ENCODE peak calls at places on chromosomes 2 and 18, in eight cellular contexts. R is body of pancreas; W is CD8-positive, alpha-beta memory T cell; V is uterus; M is HCT116; J is right atrium auricular region; E is astrocyte; X is cardiac muscle cell. T is an unnamed sample.
A peak's percentile ranks its signal among the peaks of the same experiment; 100 is the strongest.

GRCh38 chr2:209431701-209432100 is 7.9 kb downstream of the MAP2 start:
- DNase-seq in R (no peak), W (no peak), V (no peak), M (no peak), J (no peak), E (peak; percentile 80), X (no peak), T (no peak)

GRCh38 chr2:197890160-197890559 is 85.8 kb downstream of the PLCL1 start:
- DNase-seq in R (no peak), W (no peak), V (no peak), M (no peak), J (no peak), E (no peak), X (peak; percentile 39), T (no peak)

GRCh38 chr2:33015421-33016142 is 68.8 kb downstream of the LTBP1 start:
- DNase-seq in R (peak; percentile 55), W (no peak), V (no peak), M (no peak), J (no peak), E (peak; percentile 60), X (peak; percentile 65), T (no peak)

GRCh38 chr2:98334439-98335078 is 11.7 kb upstream of the CNGA3 start:
- DNase-seq in R (no peak), W (no peak), V (no peak), M (no peak), J (no peak), E (peak; percentile 92), X (no peak), T (no peak)

GRCh38 chr2:96259497-96259921 is 6.3 kb downstream of the TMEM127 start:
- DNase-seq in R (peak; percentile 86), W (no peak), V (no peak), M (no peak), J (no peak), E (no peak), X (no peak), T (no peak)

GRCh38 chr18:24200899-24201298 is 62.0 kb downstream of the CABYR start:
- DNase-seq in R (no peak), W (no peak), V (no peak), M (no peak), J (no peak), E (no peak), X (no peak), T (no peak)

GRCh38 chr2:151619337-151619989 is 114.8 kb downstream of the NEB start:
- DNase-seq in R (no peak), W (no peak), V (no peak), M (no peak), J (no peak), E (peak; percentile 34), X (no peak), T (no peak)

GRCh38 chr2:54083440-54083839 is 32.0 kb upstream of the ACYP2 start:
- DNase-seq in R (no peak), W (no peak), V (no peak), M (no peak), J (no peak), E (no peak), X (no peak), T (no peak)

GRCh38 chr2:168641636-168642035 is 160.8 kb upstream of the NOSTRIN start:
- DNase-seq in R (no peak), W (no peak), V (no peak), M (no peak), J (no peak), E (no peak), X (no peak), T (no peak)

GRCh38 chr2:207660994-207661393 is 35.8 kb upstream of the METTL21A start:
- DNase-seq in R (no peak), W (no peak), V (no peak), M (no peak), J (no peak), E (no peak), X (no peak), T (no peak)

GRCh38 chr2:235319095-235319494 is 174.7 kb upstream of the AGAP1 start:
- DNase-seq in R (no peak), W (no peak), V (no peak), M (no peak), J (no peak), E (no peak), X (no peak), T (no peak)

GRCh38 chr2:235311044-235311443 is 182.8 kb upstream of the AGAP1 start:
- DNase-seq in R (no peak), W (no peak), V (no peak), M (no peak), J (no peak), E (no peak), X (no peak), T (no peak)

GRCh38 chr2:235312571-235312970 is 181.3 kb upstream of the AGAP1 start:
- DNase-seq in R (no peak), W (no peak), V (no peak), M (no peak), J (no peak), E (no peak), X (no peak), T (no peak)

GRCh38 chr2:235320341-235320740 is 173.5 kb upstream of the AGAP1 start:
- DNase-seq in R (no peak), W (no peak), V (no peak), M (peak; percentile 40), J (no peak), E (no peak), X (no peak), T (no peak)

DNA sequence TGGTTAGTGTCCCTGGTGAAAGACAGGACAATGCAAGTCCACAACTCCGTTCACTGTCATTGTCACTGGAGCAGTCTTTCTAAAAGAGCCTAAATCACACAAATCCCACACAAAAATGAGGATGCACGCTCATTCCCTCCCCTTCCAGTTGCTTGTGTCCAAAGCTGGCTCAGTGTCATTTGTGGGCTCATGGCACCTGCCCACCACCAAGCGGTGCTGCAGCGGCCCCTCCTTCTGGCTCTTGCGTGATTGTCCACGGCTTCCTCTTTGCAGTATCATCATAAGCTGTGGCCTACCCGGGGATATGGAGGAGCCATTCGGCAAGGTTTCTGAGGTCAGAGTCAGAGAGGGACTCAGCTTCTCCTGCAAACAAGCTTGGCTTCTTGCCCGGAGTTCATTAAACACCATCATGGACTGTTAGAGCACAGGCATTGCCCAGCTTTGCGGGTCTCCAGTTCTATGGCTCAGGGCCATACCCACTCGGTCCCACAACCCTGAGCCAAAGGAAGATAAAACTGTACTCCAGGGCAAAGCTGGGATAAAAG is 179.4 kb upstream of the AGAP1 start:
- DNase-seq in R (no peak), W (no peak), V (no peak), M (no peak), J (no peak), E (peak; percentile 4), X (no peak), T (no peak)
- H3K4me3 ChIP-seq in R (no peak overlapping the region), W (no peak overlapping the region), V (no peak overlapping the region), M (no peak overlapping the region), J (no peak overlapping the region), E (no peak overlapping the region), X (no peak overlapping the region), T (no peak overlapping the region)

DNA sequence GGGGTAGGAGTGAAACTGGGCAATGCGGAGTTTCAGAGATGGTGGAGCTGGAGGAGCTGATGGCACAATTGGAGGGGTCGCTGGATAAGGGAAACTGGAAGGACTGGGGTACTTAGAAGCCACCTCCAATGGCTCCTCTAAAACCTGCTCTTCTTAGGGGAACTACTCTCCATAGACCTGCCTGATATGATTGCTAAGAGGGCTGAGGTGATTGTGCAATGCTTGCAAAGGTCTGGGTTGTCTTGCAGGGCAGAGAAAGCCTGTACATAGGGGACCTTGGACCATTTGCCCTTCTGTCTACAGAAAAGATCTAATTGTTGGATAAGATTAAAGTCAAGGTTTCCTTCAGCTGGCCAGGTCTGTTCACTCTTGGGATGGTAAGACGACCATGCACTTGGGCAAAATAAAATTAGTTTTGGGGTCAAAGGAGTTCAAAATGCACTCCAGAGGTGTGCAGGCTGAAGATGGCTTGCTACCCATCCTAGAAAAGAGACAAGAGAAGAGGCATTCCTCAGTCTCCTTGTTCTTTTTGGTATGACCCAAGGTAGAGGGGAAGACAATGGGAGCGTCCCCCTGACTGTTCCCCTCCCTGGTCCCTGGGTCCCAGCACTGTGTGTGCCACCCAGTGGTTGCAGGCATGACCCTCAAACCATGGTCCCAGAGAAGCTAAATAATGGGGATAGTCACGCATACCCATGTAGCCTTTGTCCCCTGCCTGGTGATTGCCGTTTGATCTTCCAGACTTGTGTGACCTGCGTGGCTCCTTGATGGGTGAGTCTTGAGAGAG is 41.1 kb downstream of the STK17B start:
- DNase-seq in R (no peak), W (no peak), V (no peak), M (no peak), J (no peak), E (no peak), X (no peak), T (no peak)
- H3K9me3 ChIP-seq in R (peaks cover 44% of the 10 kb centered on the region), W (peaks cover 31% of the 10 kb centered on the region), V (no peaks in the 10 kb centered on the region), M (no peaks in the 10 kb centered on the region), J (peaks cover 15% of the 10 kb centered on the region), E (peaks cover 27% of the 10 kb centered on the region), X (no peaks in the 10 kb centered on the region), T (peaks cover 14% of the 10 kb centered on the region)

DNA sequence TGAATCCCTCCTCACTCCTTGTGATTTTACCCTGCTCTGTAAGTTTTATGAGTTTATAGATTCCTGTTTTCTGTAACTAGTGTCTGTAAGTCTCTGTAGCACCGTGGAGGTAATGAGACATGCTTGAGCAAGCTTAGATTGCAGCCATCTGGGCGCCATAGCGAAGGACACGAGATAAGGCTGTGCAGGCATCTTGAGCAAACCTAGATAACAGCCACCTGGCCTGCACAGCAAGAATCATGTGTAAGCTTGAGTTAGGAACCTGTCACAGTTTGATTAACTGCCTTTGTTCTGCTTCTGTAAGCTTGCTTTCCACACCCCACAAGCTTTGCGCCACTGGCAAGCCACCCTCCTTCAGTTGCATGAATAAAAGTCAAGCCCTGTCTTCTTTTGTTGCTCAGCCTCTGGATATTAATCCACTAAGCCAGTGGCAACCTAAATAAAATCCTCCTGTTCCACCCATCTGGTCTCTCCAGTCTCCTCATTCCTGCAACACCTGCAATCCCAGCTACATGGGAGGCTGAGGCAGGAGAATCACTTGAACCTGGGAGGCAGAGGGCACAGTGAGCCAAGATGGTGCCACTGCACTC is 270.6 kb upstream of the RGPD4 start:
- DNase-seq in R (no peak), W (no peak), V (no peak), M (no peak), J (no peak), E (no peak), X (no peak), T (no peak)
- H3K36me3 ChIP-seq in R (no peaks in the 10 kb centered on the region), W (no peaks in the 10 kb centered on the region), V (no peaks in the 10 kb centered on the region), M (no peaks in the 10 kb centered on the region), J (no peaks in the 10 kb centered on the region), E (no peaks in the 10 kb centered on the region), X (no peaks in the 10 kb centered on the region), T (no peaks in the 10 kb centered on the region)

DNA sequence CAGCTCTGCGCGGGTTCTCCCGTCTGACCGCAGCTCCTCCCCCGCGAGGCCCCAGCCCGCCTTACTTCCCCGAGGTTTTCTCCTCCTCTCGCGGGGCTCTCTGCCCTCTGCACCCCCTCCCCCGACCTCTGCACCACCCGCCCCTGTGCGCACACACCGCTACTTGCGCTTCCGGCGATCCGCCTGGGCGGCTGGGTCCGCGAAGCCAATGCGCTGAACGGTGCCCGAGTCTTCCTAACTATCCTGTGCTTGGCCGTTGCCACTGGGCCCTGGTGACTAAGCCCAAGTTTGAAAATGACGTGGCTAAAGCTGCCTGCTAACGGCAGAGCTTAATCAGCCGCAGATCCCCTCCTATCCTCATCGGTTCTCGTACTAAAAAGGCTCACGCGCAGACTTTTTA is 6.2 kb downstream of the ONECUT2 start:
- DNase-seq in R (no peak), W (no peak), V (no peak), M (no peak), J (no peak), E (peak; percentile 10), X (no peak), T (no peak)
- H3K4me3 ChIP-seq in R (no peak overlapping the region), W (no peak overlapping the region), V (no peak overlapping the region), M (no peak overlapping the region), J (no peak overlapping the region), E (no peak overlapping the region), X (no peak overlapping the region), T (peak overlapping the region; percentile 8)

GRCh38 chr18:4063545-4063944 is 391.6 kb downstream of the DLGAP1 start:
- DNase-seq in R (no peak), W (no peak), V (no peak), M (no peak), J (no peak), E (no peak), X (no peak), T (peak; percentile 18)
- H3K9me3 ChIP-seq in R (peaks cover 4% of the 10 kb centered on the region), W (no peaks in the 10 kb centered on the region), V (no peaks in the 10 kb centered on the region), M (peaks cover 20% of the 10 kb centered on the region), J (no peaks in the 10 kb centered on the region), E (no peaks in the 10 kb centered on the region), X (no peaks in the 10 kb centered on the region), T (peaks cover 6% of the 10 kb centered on the region)

T was measured in iPS DF 6.9.